ENCODE peak calls at places on chromosomes 12 and 14, in seven cellular contexts. E is A549, M is fibroblast of lung, L is body of pancreas, X is hepatocyte, F is sigmoid colon, R is ovary. A is an unnamed sample. For H3K4me1, the result is how much of the 10 kb centered on the place peaks cover.

GRCh38 chr14:93044601-93045000 is 71.1 kb downstream of the ITPK1 start:
- DNase-seq in E (no peak), M (no peak), L (no peak), X (no peak), F (no peak), R (no peak), A (no peak)

GRCh38 chr12:3603576-3603975 is 112.6 kb downstream of the PRMT8 start:
- DNase-seq in E (no peak), M (no peak), L (no peak), X (no peak), F (peak), R (no peak), A (no peak)

GRCh38 chr14:56004807-56005579 is 113.2 kb upstream of the PELI2 start:
- DNase-seq in E (peak), M (peak), L (peak), X (peak), F (no peak), R (peak), A (no peak)

GRCh38 chr14:87698496-87698895 is 294.5 kb downstream of the GALC start:
- DNase-seq in E (no peak), M (no peak), L (no peak), X (no peak), F (no peak), R (no peak), A (no peak)

GRCh38 chr12:6204533-6205143 is 4.4 kb downstream of the CD9 start:
- DNase-seq in E (no peak), M (no peak), L (no peak), X (no peak), F (no peak), R (no peak), A (no peak)

GRCh38 chr12:92552412-92553108 is 150.2 kb upstream of the PLEKHG7 start:
- DNase-seq in E (peak), M (no peak), L (no peak), X (peak), F (no peak), R (no peak), A (no peak)

GRCh38 chr12:6078378-6079083 is 45.9 kb downstream of the VWF start:
- DNase-seq in E (no peak), M (no peak), L (no peak), X (no peak), F (no peak), R (no peak), A (no peak)

GRCh38 chr14:35506927-35507326 is 27.0 kb upstream of the INSM2 start:
- DNase-seq in E (no peak), M (no peak), L (no peak), X (no peak), F (no peak), R (no peak), A (no peak)

GRCh38 chr12:132196038-132196872 is 52.0 kb downstream of the NOC4L start:
- DNase-seq in E (no peak), M (no peak), L (no peak), X (no peak), F (no peak), R (no peak), A (no peak)

GRCh38 chr14:91405724-91406435 is 11.7 kb downstream of the CCDC88C start:
- DNase-seq in E (no peak), M (no peak), L (no peak), X (no peak), F (no peak), R (no peak), A (no peak)

GRCh38 chr12:111361717-111362576 is 6.9 kb downstream of the PHETA1 start:
- DNase-seq in E (no peak), M (no peak), L (peak), X (peak), F (no peak), R (peak), A (peak)

GRCh38 chr12:6224550-6224949 is 24.4 kb downstream of the CD9 start:
- DNase-seq in E (no peak), M (peak), L (no peak), X (peak), F (peak), R (peak), A (no peak)

GRCh38 chr14:29637406-29637805 is 290.2 kb downstream of the PRKD1 start:
- DNase-seq in E (no peak), M (peak), L (peak), X (no peak), F (no peak), R (peak), A (no peak)

GRCh38 chr14:91484186-91484585 is 25.9 kb downstream of the PPP4R3A start:
- DNase-seq in E (no peak), M (no peak), L (no peak), X (no peak), F (no peak), R (no peak), A (no peak)

GRCh38 chr14:32694795-32695449 is 243.8 kb upstream of the NPAS3 start:
- DNase-seq in E (no peak), M (no peak), L (no peak), X (no peak), F (no peak), R (no peak), A (no peak)

GRCh38 chr12:80187660-80188090 is 88.3 kb downstream of the OTOGL start:
- DNase-seq in E (no peak), M (peak), L (peak), X (no peak), F (no peak), R (no peak), A (peak)

GRCh38 chr14:23559010-23559920 is 3.2 kb downstream of the THTPA start:
- DNase-seq in E (peak), M (peak), L (peak), X (peak), F (no peak), R (peak), A (peak)

GRCh38 chr12:30913323-30913722 is 13.2 kb upstream of the TSPAN11 start:
- DNase-seq in E (no peak), M (no peak), L (no peak), X (no peak), F (no peak), R (no peak), A (no peak)

GRCh38 chr12:69998922-69999321 is 173.9 kb downstream of the MYRFL start:
- DNase-seq in E (no peak), M (no peak), L (no peak), X (no peak), F (no peak), R (no peak), A (no peak)

GRCh38 chr14:31619440-31619839 is 58.2 kb downstream of the NUBPL start:
- DNase-seq in E (no peak), M (no peak), L (no peak), X (no peak), F (no peak), R (no peak), A (no peak)

GRCh38 chr14:31622060-31622459 is 60.9 kb downstream of the NUBPL start:
- DNase-seq in E (no peak), M (no peak), L (no peak), X (no peak), F (no peak), R (no peak), A (no peak)
- TF ChIP-seq CTCF in E (no peak), M (no peak), L (no peak), X (no peak), F (no peak), R (no peak), A (no peak)

GRCh38 chr12:75099215-75099614 is 110.4 kb downstream of the KCNC2 start:
- DNase-seq in E (no peak), M (no peak), L (no peak), X (no peak), F (no peak), R (no peak), A (no peak)
- H3K27ac ChIP-seq in E (no peak), M (no peak), L (no peak), X (no peak), F (no peak), R (no peak), A (no peak)

DNA sequence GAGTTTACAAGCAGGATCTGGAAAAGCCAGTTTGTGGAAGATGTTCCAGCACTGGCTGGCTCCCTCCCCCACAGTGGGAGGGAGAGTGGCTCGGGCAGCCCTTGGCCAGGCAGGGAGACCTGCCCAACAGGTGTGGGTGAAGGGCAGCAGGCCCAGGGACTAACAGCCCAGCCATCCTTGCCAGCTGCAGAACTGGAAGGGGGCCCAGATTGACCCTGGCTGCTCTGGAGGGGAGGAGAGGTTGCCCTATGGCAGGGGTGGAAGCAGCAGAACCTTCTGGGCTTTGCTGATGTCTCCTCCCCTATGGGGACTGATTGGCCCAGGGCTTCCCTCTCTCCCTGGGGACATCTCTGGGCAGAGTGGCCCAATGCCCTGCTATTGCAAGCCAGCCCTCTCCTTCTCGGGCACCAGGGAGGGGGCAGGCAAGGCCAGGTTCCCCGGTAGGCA is 20.5 kb downstream of the IRF2BPL start:
- DNase-seq in E (no peak), M (no peak), L (peak), X (peak), F (no peak), R (no peak), A (peak)
- H3K4me1 ChIP-seq in E (under half), M (under half), L (half or more), X (under half), F (under half), R (under half), A (under half)

DNA sequence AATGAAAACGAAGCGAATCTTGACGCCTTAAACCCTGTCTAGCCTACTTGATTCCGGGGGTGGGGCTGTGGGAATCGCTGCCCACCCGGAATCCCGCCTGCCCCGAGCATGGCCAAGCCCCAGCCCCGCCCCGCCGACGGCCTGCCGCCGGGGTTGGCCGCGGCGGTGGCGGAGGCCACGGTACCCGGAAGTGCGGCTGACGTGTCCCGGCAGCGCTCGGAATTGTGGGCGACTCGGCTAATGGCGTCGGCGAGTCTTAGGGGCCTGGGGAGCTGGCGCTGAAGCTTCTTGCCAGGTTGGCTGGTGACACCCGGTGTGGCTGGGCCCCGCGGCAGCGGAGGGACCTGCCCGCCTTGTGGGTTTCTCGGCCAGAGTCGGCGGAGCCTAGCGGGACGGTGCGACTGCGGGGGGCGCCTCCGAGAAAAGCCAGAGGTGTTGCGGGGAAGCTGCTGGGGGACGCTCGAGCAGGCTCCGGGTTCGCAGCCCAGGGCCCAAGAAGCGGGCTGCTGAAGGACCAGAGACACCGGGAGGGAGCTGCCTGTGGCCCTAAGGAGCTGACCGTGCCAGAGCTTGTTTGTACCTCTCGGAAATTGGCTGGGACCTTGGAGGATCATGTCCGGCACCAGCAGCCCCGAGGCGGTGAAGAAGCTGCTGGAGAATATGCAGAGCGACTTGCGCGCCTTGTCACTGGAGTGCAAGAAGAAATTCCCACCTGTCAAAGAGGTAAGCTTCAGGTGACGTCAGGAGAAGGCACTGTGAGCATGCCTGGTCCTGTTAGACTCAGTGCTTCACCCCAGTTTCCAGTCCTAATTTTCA is at the start of gene MON2:
- DNase-seq in E (peak), M (peak), L (peak), X (peak), F (peak), R (peak), A (peak)
- TF ChIP-seq CTCF in E (no peak), M (no peak), L (no peak), X (no peak), F (no peak), R (no peak), A (no peak)

GRCh38 chr12:128180166-128180565 is 86.8 kb upstream of the TMEM132C start:
- DNase-seq in E (no peak), M (no peak), L (no peak), X (no peak), F (no peak), R (no peak), A (no peak)

GRCh38 chr12:128178971-128179370 is 88.0 kb upstream of the TMEM132C start:
- DNase-seq in E (no peak), M (no peak), L (no peak), X (peak), F (no peak), R (no peak), A (no peak)

DNA sequence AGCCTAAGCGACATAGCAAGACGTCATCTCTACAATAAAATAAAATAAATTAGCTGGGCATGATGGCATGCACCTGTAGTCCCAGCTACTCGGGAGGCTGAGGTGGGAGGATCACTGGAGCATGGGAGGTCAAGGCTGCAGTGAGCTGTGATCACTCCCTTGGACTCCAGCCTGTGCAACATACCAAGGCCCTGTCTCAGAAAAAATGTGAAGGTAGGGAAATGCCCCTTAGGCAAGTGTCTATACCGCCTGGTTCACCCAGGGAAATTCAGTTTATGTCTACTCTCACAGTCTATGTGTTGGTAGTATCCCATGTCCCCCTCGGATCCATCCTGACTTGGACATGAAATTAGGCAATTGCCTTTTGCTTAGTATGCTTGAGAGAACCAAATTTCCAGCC is 88.4 kb upstream of the TMEM132C start:
- DNase-seq in E (no peak), M (no peak), L (no peak), X (no peak), F (no peak), R (no peak), A (no peak)
- H3K27ac ChIP-seq in E (no peak), M (no peak), L (no peak), X (no peak), F (no peak), R (no peak), A (no peak)